ENCODE peak calls at places on chromosomes 2 and 18, in ten cellular contexts. Z is Karpas-422; U is GM23338; S is IMR-90; O is iPS DF 6.9; F is epithelial cell of prostate; G is hepatocyte; I is CD8-positive, alpha-beta T cell; A is spleen; X is CD8-positive, alpha-beta memory T cell. D is an unnamed sample.

GRCh38 chr2:222319576-222320440 is 21.0 kb upstream of the PAX3 start:
- DNase-seq in A (peak), I (no peak), X (no peak), F (no peak), Z (peak), G (peak), U (peak), O (no peak), S (no peak), D (no peak)

GRCh38 chr2:237234268-237234667 is 148.6 kb downstream of the COPS8 start:
- DNase-seq in G (peak), U (no peak), F (no peak), I (no peak), A (no peak), Z (no peak), S (no peak), X (no peak), O (no peak), D (no peak)

GRCh38 chr2:179264238-179265081 is at the start of gene SESTD1:
- DNase-seq in G (peak), U (peak), S (peak), X (peak), O (no peak), A (peak), F (no peak), Z (peak), I (no peak), D (peak)

GRCh38 chr2:232994446-232994845 is 18.6 kb downstream of the NGEF start:
- DNase-seq in F (no peak), G (no peak), I (no peak), S (no peak), Z (no peak), A (peak), U (no peak), O (no peak), X (no peak), D (no peak)

GRCh38 chr2:113829836-113830235 is 60.1 kb upstream of the ACTR3 start:
- DNase-seq in X (no peak), O (no peak), S (no peak), F (no peak), A (no peak), Z (no peak), U (no peak), G (no peak), I (no peak), D (no peak)

GRCh38 chr2:182826051-182826450 is 40.4 kb downstream of the FRZB start:
- DNase-seq in F (no peak), X (no peak), S (no peak), A (no peak), Z (no peak), O (no peak), U (no peak), G (no peak), I (no peak), D (no peak)

GRCh38 chr18:80104364-80104779 is 4.7 kb upstream of the ADNP2 start:
- DNase-seq in O (no peak), I (no peak), G (no peak), A (no peak), X (no peak), U (peak), F (no peak), Z (no peak), S (no peak), D (no peak)

GRCh38 chr18:77617681-77618080 is 368.0 kb downstream of the GALR1 start:
- DNase-seq in G (no peak), Z (no peak), O (no peak), F (no peak), S (no peak), A (no peak), X (no peak), U (no peak), I (no peak), D (no peak)

GRCh38 chr2:68031546-68032160 is 31.2 kb downstream of the C1D start:
- DNase-seq in I (no peak), X (no peak), U (peak), O (no peak), F (no peak), G (peak), S (peak), A (no peak), Z (peak), D (no peak)

GRCh38 chr2:9548506-9548905 is 7.1 kb downstream of the ADAM17 start:
- DNase-seq in Z (peak), A (no peak), U (no peak), I (no peak), F (no peak), G (no peak), X (no peak), S (peak), O (no peak), D (no peak)
- H3K27ac ChIP-seq in Z (peak), A (peak), U (no peak), I (no peak), F (peak), G (no peak), X (no peak), S (no peak), O (no peak), D (no peak)

DNA sequence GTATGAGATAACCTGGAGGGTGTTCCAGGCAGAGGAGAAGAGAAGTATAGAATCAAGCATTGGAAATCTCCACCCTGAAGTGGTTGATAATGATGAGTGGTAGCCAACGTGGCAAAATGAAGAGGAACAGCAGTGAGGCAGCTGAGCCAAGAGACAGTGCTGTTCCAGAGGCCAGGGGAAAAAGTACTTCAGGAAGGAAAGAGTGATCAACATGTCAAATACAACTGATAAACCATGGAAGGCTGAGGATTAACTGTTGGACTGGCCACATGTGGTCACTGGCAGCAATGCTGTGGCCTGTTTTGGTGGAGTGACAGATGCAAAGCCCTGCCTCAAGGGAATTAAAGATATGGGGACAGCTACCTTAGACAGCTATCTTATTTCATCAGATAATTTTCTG is 51.9 kb upstream of the RMP24 start:
- DNase-seq in F (no peak), I (no peak), Z (no peak), O (no peak), X (no peak), A (no peak), G (no peak), U (no peak), S (no peak), D (no peak)
- H3K27ac ChIP-seq in F (no peak), I (no peak), Z (no peak), O (no peak), X (no peak), A (no peak), G (no peak), U (no peak), S (no peak), D (no peak)

DNA sequence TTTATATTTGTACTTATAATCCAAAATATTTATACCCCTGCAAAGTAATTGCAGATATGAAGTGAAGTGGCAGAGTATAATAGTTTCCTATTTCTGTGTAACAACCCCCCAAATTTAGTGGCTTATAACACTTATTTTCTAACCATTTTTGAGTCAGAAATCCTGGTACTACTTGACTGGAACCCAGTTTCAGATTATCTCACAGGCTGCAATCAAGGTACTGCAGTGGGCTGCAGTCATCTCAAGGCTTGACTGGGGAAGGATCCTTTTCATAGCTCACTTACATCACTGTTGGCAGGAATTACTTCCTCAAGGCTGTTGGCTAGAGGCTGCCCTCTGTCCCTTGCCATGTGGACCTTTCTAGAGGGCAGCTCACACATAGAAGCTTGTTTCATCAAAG is 558.2 kb upstream of the PKDCC start:
- DNase-seq in G (no peak), X (no peak), I (no peak), A (no peak), O (no peak), U (no peak), F (no peak), Z (no peak), S (no peak), D (no peak)
- H3K27ac ChIP-seq in G (no peak), X (no peak), I (no peak), A (no peak), O (no peak), U (no peak), F (no peak), Z (no peak), S (no peak), D (no peak)

GRCh38 chr2:203453858-203454451 is 81.1 kb downstream of the RAPH1 start:
- DNase-seq in I (no peak), Z (peak), G (peak), F (no peak), S (peak), X (no peak), O (peak), U (peak), A (no peak), D (no peak)
- H3K27ac ChIP-seq in I (no peak), Z (no peak), G (no peak), F (no peak), S (no peak), X (no peak), O (no peak), U (no peak), A (no peak), D (no peak)

D was measured in caudate nucleus.